ENCODE peak calls at places on chromosomes 6 and 20, in eight cellular contexts. One of them, this sample, is unnamed.

GRCh38 chr6:90233994-90234393 is 62.6 kb downstream of the BACH2 start:
- DNase-seq in hepatocyte: no peak
- DNase-seq in SK-N-SH: no peak
- DNase-seq in GM12865: no peak
- DNase-seq in fibroblast of mammary gland: no peak
- DNase-seq in fibroblast of pulmonary artery: no peak
- DNase-seq in OCI-LY7: no peak
- DNase-seq in astrocyte of the spinal cord: no peak
- DNase-seq in this sample: no peak

GRCh38 chr6:159261983-159262382 is 92.8 kb downstream of the FNDC1 start:
- DNase-seq in fibroblast of mammary gland: no peak
- DNase-seq in astrocyte of the spinal cord: no peak
- DNase-seq in SK-N-SH: no peak
- DNase-seq in GM12865: no peak
- DNase-seq in OCI-LY7: no peak
- DNase-seq in hepatocyte: no peak
- DNase-seq in fibroblast of pulmonary artery: no peak
- DNase-seq in this sample: no peak

GRCh38 chr20:14984768-14985622 is 647.6 kb upstream of the FLRT3 start:
- DNase-seq in SK-N-SH: no peak
- DNase-seq in hepatocyte: peak; percentile 21
- DNase-seq in astrocyte of the spinal cord: peak; percentile 1
- DNase-seq in OCI-LY7: no peak
- DNase-seq in GM12865: no peak
- DNase-seq in fibroblast of pulmonary artery: no peak
- DNase-seq in fibroblast of mammary gland: no peak
- DNase-seq in this sample: peak; percentile 28

GRCh38 chr6:106225581-106225980 is 100.0 kb downstream of the ATG5 start:
- DNase-seq in hepatocyte: no peak
- DNase-seq in SK-N-SH: no peak
- DNase-seq in astrocyte of the spinal cord: no peak
- DNase-seq in GM12865: no peak
- DNase-seq in fibroblast of pulmonary artery: no peak
- DNase-seq in fibroblast of mammary gland: no peak
- DNase-seq in OCI-LY7: no peak
- DNase-seq in this sample: no peak

GRCh38 chr6:144007779-144008500 is at the start of gene PLAGL1:
- DNase-seq in hepatocyte: peak; percentile 68
- DNase-seq in OCI-LY7: no peak
- DNase-seq in GM12865: peak; percentile 35
- DNase-seq in SK-N-SH: peak; percentile 68
- DNase-seq in astrocyte of the spinal cord: peak; percentile 52
- DNase-seq in fibroblast of mammary gland: peak; percentile 63
- DNase-seq in fibroblast of pulmonary artery: peak; percentile 79
- DNase-seq in this sample: peak; percentile 84

GRCh38 chr6:47134476-47135189 is 92.5 kb upstream of the ADGRF1 start:
- DNase-seq in GM12865: no peak
- DNase-seq in OCI-LY7: no peak
- DNase-seq in fibroblast of mammary gland: peak; percentile 97
- DNase-seq in hepatocyte: peak; percentile 68
- DNase-seq in astrocyte of the spinal cord: peak; percentile 97
- DNase-seq in fibroblast of pulmonary artery: peak; percentile 98
- DNase-seq in SK-N-SH: no peak
- DNase-seq in this sample: peak; percentile 90

GRCh38 chr6:169931223-169931760 is 179.9 kb downstream of the ERMARD start:
- DNase-seq in fibroblast of pulmonary artery: no peak
- DNase-seq in GM12865: no peak
- DNase-seq in SK-N-SH: no peak
- DNase-seq in OCI-LY7: no peak
- DNase-seq in hepatocyte: no peak
- DNase-seq in astrocyte of the spinal cord: no peak
- DNase-seq in fibroblast of mammary gland: no peak
- DNase-seq in this sample: no peak

GRCh38 chr6:113854531-113855499 is 2.3 kb upstream of the MARCKS start:
- DNase-seq in GM12865: peak; percentile 91
- DNase-seq in OCI-LY7: peak; percentile 27
- DNase-seq in SK-N-SH: peak; percentile 92
- DNase-seq in fibroblast of pulmonary artery: peak; percentile 79
- DNase-seq in fibroblast of mammary gland: peak; percentile 45
- DNase-seq in astrocyte of the spinal cord: peak; percentile 80
- DNase-seq in hepatocyte: peak; percentile 92
- DNase-seq in this sample: peak; percentile 92

GRCh38 chr6:169173532-169174268 is 79.9 kb downstream of the THBS2 start:
- DNase-seq in fibroblast of pulmonary artery: no peak
- DNase-seq in hepatocyte: no peak
- DNase-seq in SK-N-SH: no peak
- DNase-seq in GM12865: no peak
- DNase-seq in OCI-LY7: no peak
- DNase-seq in astrocyte of the spinal cord: no peak
- DNase-seq in fibroblast of mammary gland: no peak
- DNase-seq in this sample: no peak

GRCh38 chr20:32249030-32249738 is 28.3 kb upstream of the KIF3B start:
- DNase-seq in OCI-LY7: no peak
- DNase-seq in hepatocyte: no peak
- DNase-seq in fibroblast of pulmonary artery: no peak
- DNase-seq in GM12865: no peak
- DNase-seq in SK-N-SH: no peak
- DNase-seq in astrocyte of the spinal cord: no peak
- DNase-seq in fibroblast of mammary gland: no peak
- DNase-seq in this sample: no peak

GRCh38 chr6:79302341-79302740 is 67.9 kb upstream of the HMGN3 start:
- DNase-seq in OCI-LY7: no peak
- DNase-seq in hepatocyte: peak; percentile 12
- DNase-seq in GM12865: no peak
- DNase-seq in SK-N-SH: no peak
- DNase-seq in fibroblast of mammary gland: no peak
- DNase-seq in fibroblast of pulmonary artery: no peak
- DNase-seq in astrocyte of the spinal cord: no peak
- DNase-seq in this sample: no peak

GRCh38 chr6:103140308-103141027 is 1719.3 kb downstream of the HACE1 start:
- DNase-seq in fibroblast of pulmonary artery: no peak
- DNase-seq in astrocyte of the spinal cord: no peak
- DNase-seq in hepatocyte: no peak
- DNase-seq in GM12865: no peak
- DNase-seq in fibroblast of mammary gland: no peak
- DNase-seq in OCI-LY7: no peak
- DNase-seq in SK-N-SH: no peak
- DNase-seq in this sample: no peak

GRCh38 chr6:120354452-120355098 is 979.7 kb downstream of the TBC1D32 start:
- DNase-seq in GM12865: peak; percentile 14
- DNase-seq in OCI-LY7: no peak
- DNase-seq in fibroblast of pulmonary artery: no peak
- DNase-seq in SK-N-SH: no peak
- DNase-seq in hepatocyte: no peak
- DNase-seq in fibroblast of mammary gland: peak; percentile 69
- DNase-seq in astrocyte of the spinal cord: peak; percentile 36
- DNase-seq in this sample: no peak

GRCh38 chr6:111711476-111711875 is 105.8 kb upstream of the TRAF3IP2 start:
- DNase-seq in hepatocyte: no peak
- DNase-seq in fibroblast of pulmonary artery: no peak
- DNase-seq in astrocyte of the spinal cord: no peak
- DNase-seq in GM12865: no peak
- DNase-seq in fibroblast of mammary gland: no peak
- DNase-seq in OCI-LY7: no peak
- DNase-seq in SK-N-SH: peak; percentile 59
- DNase-seq in this sample: no peak

GRCh38 chr6:149259753-149260152 is 57.8 kb upstream of the TAB2 start:
- DNase-seq in SK-N-SH: no peak
- DNase-seq in fibroblast of mammary gland: no peak
- DNase-seq in hepatocyte: no peak
- DNase-seq in OCI-LY7: no peak
- DNase-seq in GM12865: no peak
- DNase-seq in fibroblast of pulmonary artery: no peak
- DNase-seq in astrocyte of the spinal cord: no peak
- DNase-seq in this sample: no peak

GRCh38 chr6:53795254-53795701 is 473 bp downstream of the LRRC1 start:
- DNase-seq in SK-N-SH: no peak
- DNase-seq in fibroblast of mammary gland: no peak
- DNase-seq in astrocyte of the spinal cord: no peak
- DNase-seq in GM12865: no peak
- DNase-seq in OCI-LY7: no peak
- DNase-seq in hepatocyte: no peak
- DNase-seq in fibroblast of pulmonary artery: no peak
- DNase-seq in this sample: no peak

GRCh38 chr6:73866305-73866704 is 170.3 kb downstream of the CD109 start:
- DNase-seq in GM12865: peak; percentile 11
- DNase-seq in hepatocyte: no peak
- DNase-seq in OCI-LY7: no peak
- DNase-seq in fibroblast of pulmonary artery: no peak
- DNase-seq in astrocyte of the spinal cord: no peak
- DNase-seq in SK-N-SH: no peak
- DNase-seq in fibroblast of mammary gland: no peak
- DNase-seq in this sample: no peak

GRCh38 chr6:20808439-20808838 is 274.2 kb downstream of the CDKAL1 start:
- DNase-seq in fibroblast of mammary gland: no peak
- DNase-seq in hepatocyte: no peak
- DNase-seq in astrocyte of the spinal cord: no peak
- DNase-seq in GM12865: no peak
- DNase-seq in SK-N-SH: no peak
- DNase-seq in fibroblast of pulmonary artery: no peak
- DNase-seq in OCI-LY7: no peak
- DNase-seq in this sample: no peak

GRCh38 chr6:5761370-5761769 is 245.4 kb downstream of the NRN1 start:
- DNase-seq in astrocyte of the spinal cord: peak; percentile 43
- DNase-seq in OCI-LY7: no peak
- DNase-seq in fibroblast of pulmonary artery: no peak
- DNase-seq in hepatocyte: no peak
- DNase-seq in SK-N-SH: no peak
- DNase-seq in fibroblast of mammary gland: peak; percentile 41
- DNase-seq in GM12865: no peak
- DNase-seq in this sample: no peak

GRCh38 chr6:37822851-37823682 is 3.5 kb downstream of the ZFAND3 start:
- DNase-seq in fibroblast of pulmonary artery: peak; percentile 39
- DNase-seq in hepatocyte: peak; percentile 68
- DNase-seq in SK-N-SH: no peak
- DNase-seq in astrocyte of the spinal cord: peak; percentile 35
- DNase-seq in fibroblast of mammary gland: peak; percentile 49
- DNase-seq in GM12865: no peak
- DNase-seq in OCI-LY7: no peak
- DNase-seq in this sample: no peak

GRCh38 chr20:59776059-59776603 is 157.3 kb downstream of the SYCP2 start:
- DNase-seq in astrocyte of the spinal cord: no peak
- DNase-seq in GM12865: no peak
- DNase-seq in hepatocyte: no peak
- DNase-seq in OCI-LY7: no peak
- DNase-seq in SK-N-SH: no peak
- DNase-seq in fibroblast of pulmonary artery: no peak
- DNase-seq in fibroblast of mammary gland: no peak
- DNase-seq in this sample: no peak

GRCh38 chr20:62027698-62028321 is 37.9 kb downstream of the TAF4 start:
- DNase-seq in GM12865: no peak
- DNase-seq in OCI-LY7: no peak
- DNase-seq in SK-N-SH: no peak
- DNase-seq in fibroblast of pulmonary artery: no peak
- DNase-seq in astrocyte of the spinal cord: no peak
- DNase-seq in hepatocyte: no peak
- DNase-seq in fibroblast of mammary gland: no peak
- DNase-seq in this sample: no peak

DNA sequence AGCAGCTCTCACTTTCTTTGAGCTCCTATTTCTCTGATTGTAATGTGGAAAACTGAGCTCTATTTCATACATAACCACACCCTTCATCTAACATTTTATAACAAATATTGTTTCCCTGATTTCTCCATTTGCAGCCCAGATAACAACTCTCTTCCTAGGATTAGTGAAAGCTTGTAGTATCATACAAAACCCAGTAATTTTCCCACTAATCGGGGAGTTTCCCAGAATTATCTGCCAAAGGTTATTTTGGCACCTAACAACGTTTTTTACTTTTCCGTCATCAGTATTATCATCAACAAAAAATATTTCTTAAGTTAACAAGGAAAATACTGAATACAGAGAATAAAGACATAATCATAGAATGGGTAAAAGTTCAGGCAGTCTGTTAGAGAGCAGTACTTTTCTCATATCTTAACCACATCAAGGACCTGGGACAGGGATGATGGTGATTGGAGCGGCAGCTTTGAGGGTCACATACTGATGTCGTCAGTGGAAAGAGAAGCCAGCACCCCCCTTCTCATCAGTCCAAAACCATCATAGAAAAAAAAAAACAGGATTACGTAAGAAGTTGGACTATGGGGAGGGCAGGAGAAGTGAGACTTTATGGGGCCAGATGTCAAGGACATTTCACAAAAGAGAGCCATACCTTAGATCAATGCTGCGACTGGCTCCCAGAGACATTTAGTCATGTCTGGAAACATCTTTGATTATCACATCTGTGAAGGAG is 166.1 kb upstream of the TNFAIP3 start:
- DNase-seq in hepatocyte: no peak
- DNase-seq in astrocyte of the spinal cord: no peak
- DNase-seq in fibroblast of mammary gland: peak; percentile 26
- DNase-seq in OCI-LY7: no peak
- DNase-seq in GM12865: no peak
- DNase-seq in fibroblast of pulmonary artery: peak; percentile 66
- DNase-seq in SK-N-SH: no peak
- DNase-seq in this sample: no peak
- H3K4me3 ChIP-seq in hepatocyte: no peak overlapping the region
- H3K4me3 ChIP-seq in astrocyte of the spinal cord: no peak overlapping the region
- H3K4me3 ChIP-seq in fibroblast of mammary gland: no peak overlapping the region
- H3K4me3 ChIP-seq in OCI-LY7: no peak overlapping the region
- H3K4me3 ChIP-seq in GM12865: no peak overlapping the region
- H3K4me3 ChIP-seq in fibroblast of pulmonary artery: no peak overlapping the region
- H3K4me3 ChIP-seq in SK-N-SH: no peak overlapping the region
- H3K4me3 ChIP-seq in this sample: peak overlapping the region; percentile 2

DNA sequence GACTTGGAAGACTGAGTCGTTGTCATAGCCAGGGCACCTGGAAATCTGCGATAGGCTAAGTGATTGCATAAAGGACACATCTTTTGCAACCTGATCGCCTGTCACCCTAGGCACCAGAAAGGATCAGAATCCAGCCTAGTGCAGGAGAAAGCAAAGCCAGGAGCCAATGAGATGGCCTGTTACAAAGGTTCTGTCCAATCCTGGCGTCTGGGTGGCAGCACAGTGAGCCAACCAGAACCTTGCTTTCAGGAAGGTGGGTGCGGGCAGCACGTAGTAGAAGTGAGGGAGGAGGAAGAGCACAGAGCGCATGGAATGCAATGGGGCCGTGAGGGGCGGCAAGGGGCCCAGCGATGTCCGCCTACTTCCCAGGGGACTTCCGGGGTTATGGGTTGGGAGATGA is 120.4 kb upstream of the GGTLC1 start:
- DNase-seq in GM12865: peak; percentile 56
- DNase-seq in hepatocyte: no peak
- DNase-seq in fibroblast of pulmonary artery: no peak
- DNase-seq in OCI-LY7: no peak
- DNase-seq in astrocyte of the spinal cord: no peak
- DNase-seq in SK-N-SH: no peak
- DNase-seq in fibroblast of mammary gland: no peak
- DNase-seq in this sample: no peak
- H3K4me3 ChIP-seq in GM12865: peak overlapping the region; percentile 38
- H3K4me3 ChIP-seq in hepatocyte: no peak overlapping the region
- H3K4me3 ChIP-seq in fibroblast of pulmonary artery: no peak overlapping the region
- H3K4me3 ChIP-seq in OCI-LY7: no peak overlapping the region
- H3K4me3 ChIP-seq in astrocyte of the spinal cord: no peak overlapping the region
- H3K4me3 ChIP-seq in SK-N-SH: no peak overlapping the region
- H3K4me3 ChIP-seq in fibroblast of mammary gland: no peak overlapping the region
- H3K4me3 ChIP-seq in this sample: no peak overlapping the region

GRCh38 chr6:33018418-33018817 is 9.0 kb upstream of the HLA-DOA start:
- DNase-seq in fibroblast of pulmonary artery: no peak
- DNase-seq in fibroblast of mammary gland: no peak
- DNase-seq in hepatocyte: no peak
- DNase-seq in astrocyte of the spinal cord: no peak
- DNase-seq in SK-N-SH: no peak
- DNase-seq in OCI-LY7: no peak
- DNase-seq in GM12865: no peak
- DNase-seq in this sample: no peak
- H3K4me3 ChIP-seq in fibroblast of pulmonary artery: no peak overlapping the region
- H3K4me3 ChIP-seq in fibroblast of mammary gland: no peak overlapping the region
- H3K4me3 ChIP-seq in hepatocyte: no peak overlapping the region
- H3K4me3 ChIP-seq in astrocyte of the spinal cord: no peak overlapping the region
- H3K4me3 ChIP-seq in SK-N-SH: no peak overlapping the region
- H3K4me3 ChIP-seq in OCI-LY7: no peak overlapping the region
- H3K4me3 ChIP-seq in GM12865: peak overlapping the region; percentile 44
- H3K4me3 ChIP-seq in this sample: peak overlapping the region; percentile 77

GRCh38 chr6:33290459-33290858 is 1.1 kb downstream of the PFDN6 start:
- DNase-seq in SK-N-SH: no peak
- DNase-seq in fibroblast of pulmonary artery: no peak
- DNase-seq in GM12865: no peak
- DNase-seq in astrocyte of the spinal cord: no peak
- DNase-seq in fibroblast of mammary gland: no peak
- DNase-seq in hepatocyte: no peak
- DNase-seq in OCI-LY7: no peak
- DNase-seq in this sample: no peak
- H3K4me3 ChIP-seq in SK-N-SH: peak overlapping the region; percentile 78
- H3K4me3 ChIP-seq in fibroblast of pulmonary artery: peak overlapping the region; percentile 80
- H3K4me3 ChIP-seq in GM12865: peak overlapping the region; percentile 79
- H3K4me3 ChIP-seq in astrocyte of the spinal cord: peak overlapping the region; percentile 95
- H3K4me3 ChIP-seq in fibroblast of mammary gland: peak overlapping the region; percentile 96
- H3K4me3 ChIP-seq in hepatocyte: peak overlapping the region; percentile 26
- H3K4me3 ChIP-seq in OCI-LY7: peak overlapping the region; percentile 86
- H3K4me3 ChIP-seq in this sample: peak overlapping the region; percentile 98

This sample was measured in adipocyte.